ENCODE peak calls at places on chromosomes 12 and 14, in eight cellular contexts. Z is breast epithelium, X is RWPE1, T is psoas muscle, G is AG04450, R is left ventricle myocardium inferior, I is ovary, Y is hepatocyte. H is an unnamed sample.

GRCh38 chr14:100623961-100624360 is 36.7 kb upstream of the BEGAIN start:
- DNase-seq in G (no peak), R (no peak), Z (no peak), I (peak), T (no peak), Y (no peak), X (no peak), H (peak)

GRCh38 chr14:33642080-33642479 is 308.8 kb downstream of the EGLN3 start:
- DNase-seq in Y (no peak), G (no peak), R (no peak), T (no peak), X (no peak), Z (no peak), I (no peak), H (no peak)

GRCh38 chr14:91282954-91283645 is 38.6 kb upstream of the GPR68 start:
- DNase-seq in R (no peak), T (no peak), X (no peak), Y (no peak), G (no peak), I (no peak), Z (no peak), H (peak)

GRCh38 chr12:12537421-12537820 is 25.2 kb downstream of the DUSP16 start:
- DNase-seq in G (no peak), Z (no peak), R (no peak), I (no peak), T (no peak), X (no peak), Y (no peak), H (no peak)

GRCh38 chr14:93245764-93246420 is 38.8 kb downstream of the UBR7 start:
- DNase-seq in T (no peak), I (no peak), R (no peak), Y (no peak), G (no peak), Z (no peak), X (no peak), H (no peak)

GRCh38 chr12:88401153-88401552 is 179.1 kb downstream of the KITLG start:
- DNase-seq in X (peak), T (no peak), G (no peak), Y (no peak), R (no peak), Z (no peak), I (no peak), H (no peak)

GRCh38 chr14:83559721-83560120 is 1970.2 kb upstream of the FLRT2 start:
- DNase-seq in Z (no peak), I (no peak), Y (no peak), T (no peak), G (peak), X (no peak), R (no peak), H (no peak)

GRCh38 chr14:85535916-85536834 is 6.2 kb downstream of the FLRT2 start:
- DNase-seq in Z (no peak), Y (peak), I (no peak), R (no peak), X (peak), G (no peak), T (no peak), H (no peak)

GRCh38 chr14:99158646-99159165 is 113.3 kb downstream of the BCL11B start:
- DNase-seq in R (no peak), I (no peak), Y (no peak), Z (no peak), X (no peak), T (no peak), G (no peak), H (no peak)

GRCh38 chr12:1562813-1563412 is 31.5 kb downstream of the FBXL14 start:
- DNase-seq in T (no peak), R (no peak), Y (no peak), G (no peak), Z (no peak), I (no peak), X (no peak), H (no peak)

GRCh38 chr14:50954811-50955372 is 10.6 kb upstream of the PYGL start:
- DNase-seq in X (peak), Y (peak), G (no peak), I (no peak), T (no peak), Z (no peak), R (no peak), H (no peak)

GRCh38 chr12:8687846-8688601 is 9.8 kb upstream of the RIMKLB start:
- DNase-seq in T (peak), I (peak), R (no peak), Z (peak), X (peak), G (peak), Y (peak), H (no peak)

GRCh38 chr14:69527635-69528034 is 43.1 kb downstream of the PLEKHD1 start:
- DNase-seq in I (no peak), T (no peak), G (no peak), R (no peak), Y (no peak), Z (no peak), X (no peak), H (no peak)

GRCh38 chr14:69528143-69528542 is 43.6 kb downstream of the PLEKHD1 start:
- DNase-seq in I (no peak), Z (no peak), G (no peak), X (no peak), Y (no peak), R (no peak), T (no peak), H (no peak)

GRCh38 chr14:69531135-69531534 is 43.5 kb downstream of the CCDC177 start:
- DNase-seq in Y (no peak), Z (no peak), R (no peak), I (no peak), X (no peak), T (no peak), G (no peak), H (no peak)

GRCh38 chr14:69529563-69529962 is 45.0 kb downstream of the PLEKHD1 start:
- DNase-seq in Y (no peak), Z (no peak), X (no peak), R (no peak), I (no peak), T (no peak), G (no peak), H (no peak)

DNA sequence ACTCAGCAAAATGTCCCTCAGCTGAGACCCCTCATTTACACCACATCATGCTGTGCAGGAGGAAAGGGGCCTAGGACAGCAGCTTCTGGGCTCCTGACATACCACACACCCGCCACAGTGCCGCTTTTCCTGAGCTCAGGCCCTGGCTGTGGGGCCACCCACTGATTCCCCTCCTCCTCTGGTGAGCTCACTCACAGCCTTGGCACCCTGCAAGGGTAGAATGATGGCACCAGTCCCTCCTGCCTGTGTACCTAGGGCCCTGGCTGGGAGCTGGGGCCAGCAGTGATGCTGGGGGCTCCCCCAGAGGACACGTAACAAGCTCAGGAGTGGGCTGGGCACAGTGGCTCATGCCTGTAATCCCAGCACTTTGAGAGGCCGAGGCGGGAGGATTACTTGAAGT is 44.4 kb downstream of the PLEKHD1 start:
- DNase-seq in Z (no peak), R (no peak), X (no peak), Y (no peak), T (no peak), I (no peak), G (no peak), H (no peak)
- H3K27ac ChIP-seq in Z (no peak), R (no peak), X (no peak), Y (no peak), T (no peak), I (no peak), G (no peak), H (no peak)

DNA sequence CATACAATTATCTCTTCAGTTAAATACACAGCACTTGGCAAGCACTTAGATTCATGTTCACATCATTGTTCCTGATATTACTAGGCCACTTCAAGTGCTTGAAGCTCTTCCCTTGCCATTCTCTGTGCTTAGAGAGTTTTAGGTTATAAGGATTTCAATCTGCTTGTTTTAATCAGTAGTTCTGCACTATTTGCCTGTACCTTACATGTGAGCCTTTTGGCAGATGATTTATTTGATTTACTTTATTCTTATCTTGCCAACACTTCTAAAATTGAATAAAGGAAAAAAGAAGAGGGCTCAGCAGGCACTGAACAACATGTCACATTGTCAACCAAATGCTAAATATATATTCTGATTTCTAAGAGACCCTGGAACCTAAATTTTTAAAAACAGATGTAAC is 363.8 kb upstream of the USP15 start:
- DNase-seq in X (no peak), I (no peak), T (no peak), G (no peak), Y (no peak), Z (no peak), R (no peak), H (no peak)
- TF ChIP-seq CTCF in X (no peak), I (no peak), T (no peak), G (no peak), Y (no peak), Z (no peak), R (no peak), H (no peak)

GRCh38 chr12:4819654-4820053 is 90.1 kb upstream of the KCNA1 start:
- DNase-seq in I (no peak), X (no peak), R (no peak), G (no peak), Z (no peak), T (peak), Y (no peak), H (no peak)
- H3K27ac ChIP-seq in I (no peak), X (no peak), R (no peak), G (no peak), Z (no peak), T (no peak), Y (no peak), H (no peak)

GRCh38 chr14:105439179-105439578 is 19.6 kb downstream of the MTA1 start:
- DNase-seq in R (no peak), I (no peak), Z (no peak), Y (no peak), G (no peak), T (no peak), X (no peak), H (no peak)
- TF ChIP-seq CTCF in R (no peak), I (no peak), Z (no peak), Y (no peak), G (no peak), T (no peak), X (no peak), H (no peak)

GRCh38 chr14:87067061-87067460 is 925.9 kb downstream of the GALC start:
- DNase-seq in R (no peak), I (no peak), Y (no peak), Z (no peak), X (no peak), T (no peak), G (no peak), H (no peak)
- H3K27ac ChIP-seq in R (no peak), I (no peak), Y (no peak), Z (no peak), X (no peak), T (no peak), G (no peak), H (no peak)